ENCODE peak calls at places on chromosome 20, in six cellular contexts. L, A, V, W, D and Y are unnamed samples. For H3K36me3, H3K27me3 and H3K4me1, the result is how much of the 10 kb centered on the place peaks cover.

GRCh38 chr20:38338849-38339520 is 7.3 kb upstream of the LBP start:
- DNase-seq in D (no peak), V (no peak), A (no peak), W (no peak), L (no peak), Y (no peak)

GRCh38 chr20:5845686-5846651 is 95.8 kb downstream of the SHLD1 start:
- DNase-seq in V (no peak), D (peak), A (no peak), W (peak), L (no peak), Y (no peak)

GRCh38 chr20:4415281-4415680 is 306.4 kb upstream of the PRND start:
- DNase-seq in V (no peak), L (no peak), A (no peak), D (no peak), W (no peak), Y (no peak)

GRCh38 chr20:5862703-5863039 is 87.7 kb downstream of the TRMT6 start:
- DNase-seq in W (no peak), D (no peak), V (no peak), A (no peak), L (no peak), Y (no peak)

GRCh38 chr20:22729616-22730236 is 145.4 kb upstream of the FOXA2 start:
- DNase-seq in D (no peak), A (no peak), V (no peak), W (no peak), L (no peak), Y (no peak)

GRCh38 chr20:10771435-10772140 is 97.8 kb upstream of the JAG1 start:
- DNase-seq in W (peak), A (no peak), L (no peak), D (peak), V (no peak), Y (no peak)

GRCh38 chr20:11457476-11457875 is 460.2 kb upstream of the BTBD3 start:
- DNase-seq in L (no peak), V (no peak), W (no peak), A (no peak), D (peak), Y (no peak)

GRCh38 chr20:5491463-5491862 is 174.7 kb upstream of the PROKR2 start:
- DNase-seq in A (no peak), W (no peak), V (no peak), D (no peak), L (no peak), Y (no peak)

GRCh38 chr20:57317789-57318371 is 11.7 kb upstream of the SPO11 start:
- DNase-seq in A (no peak), D (no peak), L (no peak), V (no peak), W (no peak), Y (no peak)

GRCh38 chr20:58666702-58667101 is 15.6 kb downstream of the STX16 start:
- DNase-seq in A (no peak), V (no peak), W (no peak), D (no peak), L (no peak), Y (no peak)
- H3K36me3 ChIP-seq in A (under half), V (under half), W (half or more), D (under half), L (under half), Y (under half)

GRCh38 chr20:61776491-61776890 is 289.2 kb downstream of the TAF4 start:
- DNase-seq in W (no peak), A (no peak), L (peak), V (no peak), D (no peak), Y (no peak)
- H3K27me3 ChIP-seq in W (under half), A (under half), L (under half), V (under half), D (under half), Y (under half)

GRCh38 chr20:33664085-33664761 is 2.1 kb downstream of the C20orf144 start:
- DNase-seq in L (no peak), V (no peak), W (no peak), A (no peak), D (no peak), Y (no peak)
- H3K4me1 ChIP-seq in L (under half), V (under half), W (under half), A (under half), D (under half), Y (under half)

DNA sequence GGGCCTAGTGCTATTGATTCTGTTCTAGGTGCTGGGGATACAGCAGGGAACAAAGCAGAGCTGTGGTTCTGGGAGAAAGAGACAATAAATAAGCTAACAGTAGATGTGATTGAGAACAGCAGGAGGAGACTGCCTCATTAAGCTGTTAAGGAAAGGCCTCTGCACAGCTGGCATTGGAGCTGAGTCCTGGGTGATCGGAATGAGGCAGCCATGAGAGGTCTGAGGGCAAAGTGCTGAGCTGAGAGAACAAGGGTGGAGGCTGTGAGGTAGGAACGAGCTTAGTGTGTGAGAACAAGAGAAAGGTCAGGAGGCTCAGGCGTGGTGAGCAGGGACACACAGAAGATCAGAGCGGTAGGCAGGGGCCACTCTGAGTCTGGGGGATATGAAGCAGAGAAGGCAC is 18.3 kb downstream of the DDX27 start:
- DNase-seq in D (no peak), W (no peak), V (no peak), L (no peak), A (no peak), Y (no peak)
- H3K36me3 ChIP-seq in D (half or more), W (half or more), V (under half), L (under half), A (half or more), Y (half or more)

DNA sequence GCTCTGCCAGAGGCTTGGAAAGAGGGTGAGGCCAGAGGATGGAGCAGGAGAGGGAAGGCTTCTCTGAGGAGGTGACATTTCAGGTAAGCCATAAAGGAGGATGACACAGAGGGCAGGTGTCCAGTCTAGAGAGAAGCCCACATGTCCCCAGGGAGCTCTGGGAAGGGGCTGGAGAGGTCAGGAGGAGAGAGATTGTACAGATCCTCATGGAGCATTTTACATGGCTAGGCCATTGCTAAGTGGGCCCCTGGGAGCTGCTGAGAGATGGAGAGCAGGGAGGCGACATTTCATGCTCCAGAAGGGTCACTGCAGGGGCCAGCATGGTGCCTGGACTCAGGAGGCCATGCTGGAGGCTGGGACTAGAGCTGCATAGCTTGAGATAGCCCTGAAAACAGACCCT is 124.5 kb downstream of the TOX2 start:
- DNase-seq in A (no peak), W (no peak), V (no peak), L (no peak), D (no peak), Y (no peak)
- H3K27me3 ChIP-seq in A (under half), W (under half), V (under half), L (under half), D (under half), Y (under half)

DNA sequence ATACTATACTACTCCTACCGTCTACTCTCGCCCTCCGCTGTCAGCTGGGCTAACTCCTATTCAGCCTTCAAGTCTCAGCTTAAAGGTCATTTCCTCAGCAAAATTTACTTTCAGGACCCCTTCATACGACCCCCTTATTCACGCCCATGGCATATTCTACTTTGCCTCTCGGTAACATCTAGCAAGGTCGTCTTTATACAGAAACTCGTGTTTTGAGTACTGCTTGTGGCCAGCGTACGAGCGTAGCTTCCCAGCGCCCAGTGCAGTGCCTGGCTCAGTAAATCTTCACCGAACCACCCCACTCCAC is 546 bp downstream of the CRNKL1 start:
- DNase-seq in A (no peak), W (no peak), L (no peak), D (peak), V (no peak), Y (no peak)
- H3K4me1 ChIP-seq in A (under half), W (under half), L (under half), D (under half), V (under half), Y (under half)

GRCh38 chr20:45893831-45894230 is 2.7 kb downstream of the CTSA start:
- DNase-seq in W (no peak), A (no peak), V (no peak), D (no peak), L (no peak), Y (no peak)
- H3K36me3 ChIP-seq in W (under half), A (under half), V (under half), D (under half), L (under half), Y (under half)

DNA sequence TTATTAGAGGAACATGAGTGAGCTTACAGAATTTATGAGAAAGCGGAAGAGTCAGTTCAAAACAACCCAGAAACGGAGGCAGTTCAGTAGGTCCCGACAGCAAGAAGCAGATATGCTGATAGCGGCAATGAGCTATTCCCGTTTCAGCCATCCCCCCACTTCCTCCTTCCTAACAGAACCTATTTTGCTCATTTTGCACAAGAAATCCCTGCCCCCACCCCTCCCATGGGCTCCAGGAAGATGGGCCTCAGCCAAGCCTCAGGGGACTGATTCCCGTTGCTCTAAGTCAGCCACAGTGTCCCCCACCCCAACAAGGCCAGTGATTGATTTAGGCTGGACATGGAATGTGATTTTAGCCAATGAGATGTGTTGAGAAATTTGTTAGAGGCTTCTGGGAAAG is 157.5 kb downstream of the CEBPB start:
- DNase-seq in D (no peak), V (no peak), L (no peak), A (no peak), W (no peak), Y (no peak)
- H3K27me3 ChIP-seq in D (under half), V (under half), L (under half), A (under half), W (under half), Y (under half)

GRCh38 chr20:62198496-62198895 is 15.7 kb downstream of the MTG2 start:
- DNase-seq in A (no peak), D (no peak), L (peak), W (no peak), V (no peak), Y (no peak)

GRCh38 chr20:62202083-62202395 is 18.0 kb downstream of the HRH3 start:
- DNase-seq in L (peak), A (peak), D (no peak), W (peak), V (no peak), Y (no peak)

GRCh38 chr20:62201173-62202082 is 18.6 kb downstream of the MTG2 start:
- DNase-seq in W (no peak), A (peak), V (no peak), D (no peak), L (peak), Y (no peak)

GRCh38 chr20:62198931-62199330 is 16.1 kb downstream of the MTG2 start:
- DNase-seq in L (peak), W (no peak), V (no peak), D (no peak), A (no peak), Y (no peak)

DNA sequence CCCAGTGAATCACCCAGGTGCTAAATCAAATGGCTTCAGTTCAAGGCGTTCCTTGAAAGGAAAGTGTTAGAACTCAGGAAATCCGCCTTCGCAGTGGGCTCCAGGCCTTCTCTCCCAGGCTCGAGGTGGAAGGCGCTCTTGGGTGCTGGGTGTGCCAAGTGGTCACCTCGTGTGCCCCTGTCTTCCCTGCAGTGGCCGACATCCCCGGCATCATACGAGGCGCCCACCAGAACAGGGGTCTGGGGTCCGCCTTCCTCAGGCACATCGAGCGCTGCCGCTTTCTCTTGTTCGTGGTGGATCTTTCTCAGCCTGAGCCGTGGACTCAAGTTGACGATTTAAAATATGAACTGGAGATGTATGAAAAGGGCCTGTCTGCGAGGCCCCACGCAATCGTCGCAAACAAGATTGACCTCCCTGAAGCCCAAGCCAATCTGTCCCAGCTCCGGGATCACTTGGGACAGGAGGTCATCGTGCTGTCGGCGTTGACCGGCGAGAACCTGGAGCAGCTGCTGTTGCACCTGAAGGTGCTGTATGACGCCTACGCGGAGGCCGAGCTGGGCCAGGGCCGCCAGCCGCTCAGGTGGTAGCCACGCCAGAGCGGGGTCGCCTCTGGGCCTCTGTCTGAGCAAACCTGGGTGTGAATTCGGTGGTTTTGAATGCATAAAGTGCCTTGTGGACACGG is 17.8 kb downstream of the MTG2 start:
- DNase-seq in L (peak), D (no peak), A (no peak), V (no peak), W (no peak), Y (peak)
- H3K4me1 ChIP-seq in L (under half), D (under half), A (under half), V (under half), W (under half), Y (under half)

GRCh38 chr20:62165762-62166399 is 16.9 kb upstream of the MTG2 start:
- DNase-seq in V (no peak), W (no peak), D (no peak), A (peak), L (no peak), Y (no peak)

GRCh38 chr20:62168890-62169435 is 13.9 kb upstream of the MTG2 start:
- DNase-seq in A (no peak), D (no peak), L (no peak), V (no peak), W (no peak), Y (no peak)

GRCh38 chr20:62170536-62170935 is 12.3 kb upstream of the MTG2 start:
- DNase-seq in D (no peak), A (no peak), V (no peak), L (no peak), W (no peak), Y (no peak)

GRCh38 chr20:62167474-62167873 is 15.4 kb upstream of the MTG2 start:
- DNase-seq in A (no peak), W (no peak), D (no peak), V (no peak), L (no peak), Y (no peak)

GRCh38 chr20:62168061-62168460 is 14.8 kb upstream of the MTG2 start:
- DNase-seq in D (no peak), V (no peak), A (no peak), L (no peak), W (no peak), Y (no peak)
- H3K36me3 ChIP-seq in D (under half), V (under half), A (under half), L (under half), W (under half), Y (under half)